ENCODE peak calls at places on chromosomes 4 and X, in eight cellular contexts. J is HCT116, Y is K562, E is HepG2, H is GM23338, K is upper lobe of left lung, A is Panc1, F is GM12878. P is an unnamed sample.
A peak's percentile ranks its signal among the peaks of the same experiment; 100 is the strongest.

GRCh38 chr4:172997217-172997609 is 171.4 kb upstream of the GALNT7 start:
- ATAC-seq in E (no peak), J (no peak), A (no peak), Y (no peak), K (no peak), H (no peak), F (peak; percentile 55), P (no peak)

GRCh38 chrX:108285361-108285760 is 152.9 kb downstream of the COL4A6 start:
- ATAC-seq in Y (no peak), A (no peak), J (no peak), K (no peak), H (no peak), E (no peak), F (no peak), P (no peak)

GRCh38 chrX:33447285-33447684 is 235.9 kb upstream of the DMD start:
- ATAC-seq in H (no peak), F (no peak), E (no peak), Y (no peak), J (no peak), K (no peak), A (no peak), P (no peak)

GRCh38 chr4:175422331-175422730 is 389.7 kb downstream of the GPM6A start:
- ATAC-seq in H (no peak), J (no peak), Y (no peak), F (no peak), A (no peak), K (no peak), E (no peak), P (no peak)

GRCh38 chrX:10922841-10923240 is 188.3 kb upstream of the HCCS start:
- ATAC-seq in Y (no peak), H (no peak), K (no peak), A (no peak), J (no peak), E (no peak), F (no peak), P (no peak)

GRCh38 chrX:48899078-48899410 is 1.3 kb downstream of the PQBP1 start:
- ATAC-seq in Y (no peak), H (no peak), J (no peak), E (no peak), F (no peak), A (no peak), K (no peak), P (no peak)

GRCh38 chr4:184427687-184428086 is 46.7 kb downstream of the IRF2 start:
- ATAC-seq in K (no peak), J (no peak), F (no peak), A (no peak), Y (no peak), E (no peak), H (no peak), P (no peak)

GRCh38 chr4:101284546-101284945 is 62.8 kb downstream of the PPP3CA start:
- ATAC-seq in F (no peak), J (no peak), K (peak; percentile 62), A (no peak), E (no peak), H (no peak), Y (no peak), P (no peak)

GRCh38 chr4:37464373-37464772 is 219.8 kb downstream of the NWD2 start:
- ATAC-seq in H (no peak), E (no peak), F (no peak), Y (no peak), A (no peak), J (no peak), K (no peak), P (no peak)

GRCh38 chrX:70007946-70008345 is 41.8 kb downstream of the AWAT2 start:
- ATAC-seq in K (no peak), E (no peak), J (no peak), A (no peak), Y (no peak), F (no peak), H (no peak), P (no peak)

GRCh38 chrX:70012756-70013155 is 37.0 kb downstream of the AWAT2 start:
- ATAC-seq in H (peak; percentile 55), A (no peak), F (no peak), J (no peak), K (no peak), E (no peak), Y (no peak), P (no peak)

GRCh38 chrX:70013483-70014222 is 36.1 kb downstream of the AWAT2 start:
- ATAC-seq in J (no peak), K (no peak), F (no peak), H (peak; percentile 79), E (peak; percentile 38), A (no peak), Y (no peak), P (peak; percentile 67)

GRCh38 chrX:70009970-70010369 is 39.8 kb downstream of the AWAT2 start:
- ATAC-seq in F (no peak), K (no peak), H (no peak), J (no peak), A (no peak), Y (no peak), E (no peak), P (no peak)

DNA sequence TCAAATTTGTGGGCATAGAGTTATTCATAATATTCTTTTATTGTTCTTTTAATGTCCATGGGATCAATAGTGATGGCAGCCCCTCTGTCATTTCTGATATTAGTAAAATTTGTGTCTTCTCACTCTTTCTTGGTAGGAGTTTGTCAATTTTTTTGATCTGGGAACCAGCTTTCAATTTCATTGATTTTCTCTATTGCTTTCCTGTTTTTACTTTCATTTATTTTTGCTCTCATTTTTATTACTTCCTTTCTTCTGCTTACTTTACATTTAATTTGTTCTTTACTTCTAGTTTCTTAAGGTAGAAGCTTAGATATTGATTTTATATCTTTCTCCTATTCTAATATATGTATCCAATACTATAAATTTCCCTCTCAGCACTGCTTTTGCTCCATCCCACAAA is 40.7 kb downstream of the AWAT2 start:
- ATAC-seq in F (no peak), K (no peak), E (no peak), J (no peak), A (no peak), H (no peak), Y (no peak), P (no peak)
- TF ChIP-seq POLR2AphosphoS5 in F (no peak), K (no peak), E (no peak), J (no peak), A (no peak), H (no peak), Y (no peak), P (no peak)

GRCh38 chrX:129553619-129554288 is 13.7 kb downstream of the OCRL start:
- ATAC-seq in K (no peak), E (no peak), F (peak; percentile 97), Y (no peak), J (no peak), A (no peak), H (no peak), P (no peak)

GRCh38 chrX:129545408-129545807 is 5.3 kb downstream of the OCRL start:
- ATAC-seq in J (no peak), Y (no peak), H (no peak), A (no peak), E (no peak), K (no peak), F (no peak), P (no peak)

GRCh38 chrX:129544780-129545179 is 4.7 kb downstream of the OCRL start:
- ATAC-seq in F (no peak), K (no peak), J (no peak), Y (no peak), H (no peak), E (no peak), A (no peak), P (peak; percentile 60)

GRCh38 chrX:129549124-129549523 is 9.1 kb downstream of the OCRL start:
- ATAC-seq in E (no peak), A (no peak), Y (no peak), J (no peak), H (no peak), K (no peak), F (no peak), P (no peak)
- H3K36me3 ChIP-seq in E (peaks cover 5% of the 10 kb centered on the region), A (peaks cover 18% of the 10 kb centered on the region), Y (peaks cover 50% of the 10 kb centered on the region), J (no peaks in the 10 kb centered on the region), H (peaks cover 4% of the 10 kb centered on the region), K (no peaks in the 10 kb centered on the region), F (no peaks in the 10 kb centered on the region), P (no peaks in the 10 kb centered on the region)

DNA sequence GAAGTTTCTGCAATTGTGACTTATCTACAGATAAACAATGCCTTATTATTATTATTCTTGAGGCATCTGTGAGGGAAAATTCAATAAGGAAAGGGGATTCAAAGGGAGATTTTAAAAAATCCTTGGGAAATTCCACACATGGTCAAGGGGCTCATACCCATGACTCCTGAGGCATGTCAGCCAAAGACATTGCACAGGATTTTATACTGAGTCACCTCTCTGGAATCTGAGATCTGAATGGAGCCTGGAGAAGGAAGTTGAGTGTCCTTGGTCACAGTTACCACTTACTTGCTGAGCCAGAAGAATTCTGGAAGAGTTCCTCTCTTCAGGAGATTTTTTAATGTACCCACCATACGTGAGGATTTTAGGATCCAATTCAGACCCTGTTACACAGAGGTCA is 14.4 kb upstream of the CXCL8 start:
- ATAC-seq in Y (no peak), J (peak; percentile 83), H (no peak), F (no peak), A (peak; percentile 63), E (no peak), K (peak; percentile 62), P (peak; percentile 71)
- TF ChIP-seq POLR2AphosphoS5 in Y (no peak), J (no peak), H (no peak), F (no peak), A (no peak), E (no peak), K (no peak), P (no peak)

GRCh38 chr4:55447108-55447708 is 51.5 kb downstream of the TMEM165 start:
- ATAC-seq in E (no peak), F (no peak), K (no peak), J (no peak), Y (no peak), H (no peak), A (no peak), P (no peak)

GRCh38 chr4:55442541-55442940 is 46.8 kb downstream of the TMEM165 start:
- ATAC-seq in Y (no peak), E (no peak), J (no peak), A (no peak), K (no peak), F (no peak), H (no peak), P (no peak)

GRCh38 chr4:55446578-55446922 is 50.8 kb downstream of the TMEM165 start:
- ATAC-seq in H (no peak), F (no peak), E (no peak), A (no peak), J (no peak), K (no peak), Y (no peak), P (no peak)

GRCh38 chr4:55445921-55446577 is 50.3 kb downstream of the TMEM165 start:
- ATAC-seq in J (no peak), A (no peak), E (no peak), F (no peak), K (no peak), H (no peak), Y (no peak), P (no peak)

DNA sequence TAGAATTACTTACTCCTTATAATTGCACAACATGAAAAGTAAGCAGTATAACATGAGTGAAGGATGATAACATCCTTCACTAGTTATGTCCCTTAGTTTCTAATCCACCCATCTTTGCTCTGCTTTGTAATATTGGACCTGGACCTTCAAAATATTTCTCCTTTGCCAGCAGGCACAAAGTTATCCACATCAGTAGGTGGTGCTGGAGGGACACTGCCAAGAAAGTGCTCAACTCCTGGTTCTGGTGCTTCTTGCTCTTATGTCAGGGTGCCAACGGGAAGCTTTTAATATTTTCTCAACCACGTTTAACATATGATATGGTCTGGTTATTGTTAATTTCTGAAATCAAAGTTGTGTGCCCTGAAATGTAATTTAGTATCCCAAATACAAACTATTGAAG is 49.1 kb downstream of the TMEM165 start:
- ATAC-seq in F (no peak), Y (peak; percentile 52), E (no peak), J (peak; percentile 52), K (no peak), H (no peak), A (peak; percentile 51), P (no peak)
- H3K36me3 ChIP-seq in F (peaks cover 25% of the 10 kb centered on the region), Y (peaks cover 71% of the 10 kb centered on the region), E (peaks cover 43% of the 10 kb centered on the region), J (peaks cover 27% of the 10 kb centered on the region), K (peaks cover 8% of the 10 kb centered on the region), H (peaks cover 42% of the 10 kb centered on the region), A (peaks cover 23% of the 10 kb centered on the region), P (no peaks in the 10 kb centered on the region)